ENCODE peak calls at places on chromosomes 13 and 19, in six cellular contexts. B is dorsolateral prefrontal cortex, Y is lower lobe of right lung, V is HFF-Myc, I is colonic mucosa, Z is A549. X is an unnamed sample.

GRCh38 chr13:114107686-114108081 is 24.7 kb downstream of the RASA3 start:
- DNase-seq in Z (no peak), I (no peak), V (no peak), B (peak), Y (peak), X (no peak)

GRCh38 chr19:51179297-51179696 is 37.2 kb downstream of the SIGLEC7 start:
- DNase-seq in B (no peak), I (no peak), Z (no peak), V (no peak), Y (no peak), X (no peak)

GRCh38 chr13:40440990-40441820 is 225.2 kb downstream of the FOXO1 start:
- DNase-seq in I (peak), B (peak), Y (peak), Z (peak), V (no peak), X (peak)

GRCh38 chr13:51804295-51805172 is 571 bp upstream of the DHRS12 start:
- DNase-seq in V (no peak), Z (no peak), B (peak), Y (no peak), I (peak), X (no peak)

GRCh38 chr13:84439108-84439507 is 556.8 kb upstream of the SLITRK1 start:
- DNase-seq in V (no peak), Z (no peak), I (no peak), B (no peak), Y (no peak), X (no peak)

GRCh38 chr19:56595548-56595899 is 422 bp downstream of the ZNF71 start:
- DNase-seq in V (no peak), Z (no peak), B (no peak), Y (no peak), I (no peak), X (no peak)

GRCh38 chr19:35404879-35405622 is 34.2 kb downstream of the GPR42 start:
- DNase-seq in B (peak), V (peak), Y (no peak), I (no peak), Z (peak), X (no peak)

GRCh38 chr19:55638864-55639359 is 1.9 kb upstream of the ZNF580 start:
- DNase-seq in I (no peak), B (no peak), Z (peak), Y (no peak), V (no peak), X (no peak)

GRCh38 chr19:55088543-55089265 is 13.0 kb downstream of the EPS8L1 start:
- DNase-seq in I (peak), Z (peak), B (peak), Y (peak), V (no peak), X (no peak)

GRCh38 chr19:48807590-48808308 is 3.1 kb downstream of the BCAT2 start:
- DNase-seq in V (no peak), B (no peak), I (peak), Z (peak), Y (no peak), X (no peak)

GRCh38 chr13:26255717-26256277 is 1.9 kb downstream of the CDK8 start:
- DNase-seq in Y (no peak), I (no peak), B (no peak), Z (peak), V (no peak), X (no peak)

GRCh38 chr13:42400188-42400833 is 128.4 kb downstream of the AKAP11 start:
- DNase-seq in V (no peak), Z (no peak), B (no peak), I (no peak), Y (no peak), X (no peak)

GRCh38 chr19:10049626-10050025 is 36.3 kb downstream of the RDH8 start:
- DNase-seq in V (no peak), B (no peak), Z (no peak), I (no peak), Y (no peak), X (no peak)

GRCh38 chr13:66703597-66703996 is 526.5 kb downstream of the PCDH9 start:
- DNase-seq in V (no peak), B (no peak), I (no peak), Y (no peak), Z (no peak), X (no peak)

GRCh38 chr13:104616990-104617389 is 1550.8 kb upstream of the SLC10A2 start:
- DNase-seq in Z (no peak), I (no peak), Y (no peak), B (no peak), V (no peak), X (no peak)

GRCh38 chr19:40270362-40271089 is 14.6 kb downstream of the AKT2 start:
- DNase-seq in Y (no peak), B (peak), V (no peak), I (no peak), Z (no peak), X (no peak)

GRCh38 chr13:79767126-79767525 is 286.2 kb downstream of the NDFIP2 start:
- DNase-seq in V (no peak), B (no peak), Y (no peak), I (no peak), Z (no peak), X (no peak)

GRCh38 chr19:2962018-2962670 is 15.2 kb upstream of the TLE6 start:
- DNase-seq in I (peak), Y (no peak), V (peak), Z (peak), B (no peak), X (no peak)

GRCh38 chr19:22286151-22286810 is at the start of gene ZNF729:
- DNase-seq in Y (no peak), B (no peak), I (no peak), V (no peak), Z (no peak), X (no peak)

GRCh38 chr19:55486971-55487883 is 1.0 kb upstream of the SSC5D start:
- DNase-seq in I (peak), Y (no peak), Z (peak), B (no peak), V (peak), X (no peak)

GRCh38 chr19:51688665-51689571 is 4.2 kb upstream of the SPACA6 start:
- DNase-seq in Y (peak), Z (peak), I (peak), V (peak), B (peak), X (peak)

GRCh38 chr19:43610493-43610892 is 1.4 kb upstream of the SRRM5 start:
- DNase-seq in Z (peak), V (no peak), I (no peak), Y (no peak), B (no peak), X (no peak)

GRCh38 chr19:14337510-14337909 is 43.7 kb upstream of the ADGRE5 start:
- DNase-seq in Z (peak), V (no peak), Y (peak), B (no peak), I (peak), X (no peak)

DNA sequence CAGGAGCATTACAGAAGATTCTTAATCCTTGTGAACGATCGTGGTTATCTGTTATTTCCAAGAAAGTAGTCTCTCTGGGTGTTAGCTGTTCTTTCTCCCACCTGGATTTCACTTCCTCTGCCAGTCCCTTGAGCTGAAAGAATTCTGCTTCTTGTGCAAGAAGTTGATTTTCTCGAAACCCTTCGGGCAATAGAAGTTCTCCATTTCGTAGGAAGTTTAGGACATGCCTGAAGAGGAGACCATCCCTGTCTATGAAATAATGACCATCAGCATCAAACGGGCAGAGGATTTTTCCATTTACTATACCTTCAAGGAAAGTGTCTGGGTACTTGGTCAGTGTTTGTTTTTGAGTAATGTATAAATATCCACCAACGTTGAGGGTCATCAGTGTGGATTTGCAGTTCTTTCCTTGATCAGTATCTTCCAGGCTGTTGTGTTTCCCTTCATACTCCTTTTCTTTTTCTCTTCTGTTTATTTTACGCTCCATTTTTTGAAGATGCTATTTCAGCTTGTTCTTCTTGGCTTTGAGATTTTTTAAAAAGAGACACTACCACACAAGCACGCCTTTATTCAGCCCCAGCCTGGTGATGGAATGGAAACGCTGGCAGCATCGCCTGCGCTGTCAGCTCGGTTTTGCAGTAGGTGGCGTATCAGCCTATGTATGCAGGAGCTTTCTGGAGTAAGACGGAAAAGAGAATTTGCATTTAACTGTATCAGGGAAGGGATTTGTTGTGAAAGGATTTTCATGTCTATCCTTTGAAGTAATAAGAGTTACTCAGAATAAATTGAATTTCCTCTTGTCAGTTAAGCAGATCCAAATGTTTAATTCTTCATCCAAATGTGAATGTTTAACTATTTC is 6.5 kb downstream of the KCTD4 start:
- DNase-seq in Z (peak), B (peak), I (no peak), V (no peak), Y (no peak), X (no peak)
- TF ChIP-seq CTCF in Z (peak), B (peak), I (no peak), V (no peak), Y (no peak), X (no peak)

GRCh38 chr13:47598340-47598911 is 402.6 kb downstream of the SUCLA2 start:
- DNase-seq in I (no peak), B (no peak), Z (no peak), Y (no peak), V (no peak), X (no peak)
- TF ChIP-seq CTCF in I (no peak), B (peak), Z (no peak), Y (peak), V (peak), X (peak)

GRCh38 chr19:15871570-15871969 is 26.3 kb downstream of the CYP4F2 start:
- DNase-seq in I (no peak), B (no peak), V (no peak), Y (peak), Z (no peak), X (no peak)

GRCh38 chr19:15866646-15867045 is 31.2 kb downstream of the CYP4F2 start:
- DNase-seq in Z (no peak), B (no peak), Y (no peak), I (no peak), V (no peak), X (no peak)

GRCh38 chr19:15869873-15870272 is 28.0 kb downstream of the CYP4F2 start:
- DNase-seq in V (no peak), I (no peak), Y (no peak), B (no peak), Z (no peak), X (no peak)

GRCh38 chr19:15864824-15865223 is 33.0 kb downstream of the CYP4F2 start:
- DNase-seq in B (no peak), V (no peak), I (no peak), Z (no peak), Y (no peak), X (no peak)

DNA sequence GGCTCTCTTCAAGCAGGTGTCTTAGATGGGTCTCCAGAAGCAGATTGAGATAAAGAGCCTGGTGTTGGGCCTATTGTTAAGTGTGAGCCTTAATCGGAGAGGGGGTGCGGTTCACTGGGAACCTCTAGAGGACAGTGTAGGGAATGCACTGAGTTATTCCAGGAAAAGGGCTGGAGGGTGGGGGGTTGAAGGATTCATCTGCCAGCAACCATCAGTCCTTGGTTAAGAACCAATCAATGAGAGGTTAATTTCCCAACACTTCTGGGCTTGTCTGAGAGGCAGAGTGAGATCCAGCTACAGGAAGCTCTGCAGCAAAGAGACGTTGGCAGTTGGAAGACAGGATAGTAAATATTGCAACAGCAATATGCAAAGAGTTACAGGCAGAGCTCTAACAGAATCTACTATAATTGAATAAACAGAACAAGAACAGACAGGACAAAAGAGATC is 28.7 kb downstream of the CYP4F2 start:
- DNase-seq in B (no peak), Y (no peak), V (no peak), I (peak), Z (peak), X (peak)
- TF ChIP-seq CTCF in B (peak), Y (peak), V (peak), I (peak), Z (peak), X (peak)

GRCh38 chr13:45691251-45691650 is 10.9 kb upstream of the CBY2 start:
- DNase-seq in I (no peak), V (no peak), Z (no peak), Y (no peak), B (no peak), X (no peak)
- TF ChIP-seq CTCF in I (no peak), V (no peak), Z (no peak), Y (no peak), B (no peak), X (no peak)

DNA sequence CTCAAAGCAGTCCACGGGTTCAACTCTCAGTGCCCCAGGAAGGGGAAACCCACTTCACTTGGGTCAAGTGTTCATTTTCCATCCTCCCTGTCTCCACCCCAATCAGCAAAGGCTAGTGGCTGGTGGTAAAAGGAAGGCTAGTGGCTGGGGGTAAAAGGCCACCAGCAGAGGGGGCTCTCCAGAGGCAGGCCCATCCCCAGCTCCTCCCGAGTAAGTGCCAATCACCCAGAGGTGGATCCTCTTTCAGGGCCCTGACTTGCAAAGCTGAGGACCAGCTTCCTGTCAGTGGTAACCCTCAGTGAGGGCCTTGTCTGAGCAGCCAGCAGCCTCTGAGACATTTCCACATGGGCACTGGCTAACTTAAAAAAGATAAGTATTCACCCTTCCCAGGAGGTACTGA is 22.0 kb upstream of the TPT1 start:
- DNase-seq in Y (no peak), V (no peak), I (no peak), B (no peak), Z (no peak), X (no peak)
- TF ChIP-seq CTCF in Y (no peak), V (peak), I (no peak), B (no peak), Z (no peak), X (no peak)

X was measured in LNCaP clone FGC.